ENCODE peak calls at places on chromosome 13, in eight cellular contexts. I is left lung, J is psoas muscle, O is heart left ventricle, T is colonic mucosa, Y is fibroblast of lung, M is A549, A is lower lobe of right lung. S is an unnamed sample. For H3K9me3, the result is how much of the 10 kb centered on the place peaks cover.

GRCh38 chr13:33235078-33235477 is 50.5 kb downstream of the STARD13 start:
- DNase-seq in I (no peak), J (no peak), O (no peak), T (no peak), Y (peak), M (no peak), A (no peak), S (no peak)

GRCh38 chr13:66543780-66544179 is 686.4 kb downstream of the PCDH9 start:
- DNase-seq in I (no peak), J (no peak), O (no peak), T (no peak), Y (no peak), M (peak), A (no peak), S (no peak)

GRCh38 chr13:106099765-106100164 is 435.7 kb downstream of the EFNB2 start:
- DNase-seq in I (no peak), J (no peak), O (no peak), T (peak), Y (no peak), M (no peak), A (no peak), S (no peak)

GRCh38 chr13:49374585-49375290 is 69.1 kb downstream of the CAB39L start:
- DNase-seq in I (no peak), J (no peak), O (no peak), T (no peak), Y (peak), M (peak), A (no peak), S (no peak)

GRCh38 chr13:32385369-32385768 is 42.6 kb downstream of the N4BP2L1 start:
- DNase-seq in I (no peak), J (no peak), O (no peak), T (no peak), Y (no peak), M (no peak), A (no peak), S (no peak)

GRCh38 chr13:35765387-35765786 is 288.9 kb upstream of the MAB21L1 start:
- DNase-seq in I (no peak), J (no peak), O (no peak), T (no peak), Y (no peak), M (no peak), A (no peak), S (no peak)

GRCh38 chr13:34469212-34469983 is 472.7 kb upstream of the NBEA start:
- DNase-seq in I (no peak), J (no peak), O (no peak), T (no peak), Y (peak), M (peak), A (no peak), S (no peak)

GRCh38 chr13:51887441-51887840 is 25.7 kb downstream of the CCDC70 start:
- DNase-seq in I (no peak), J (no peak), O (no peak), T (no peak), Y (no peak), M (no peak), A (no peak), S (no peak)

GRCh38 chr13:65497265-65497664 is 1732.9 kb downstream of the PCDH9 start:
- DNase-seq in I (no peak), J (no peak), O (no peak), T (no peak), Y (no peak), M (peak), A (no peak), S (no peak)

GRCh38 chr13:112983428-112984196 is 14.6 kb downstream of the MCF2L start:
- DNase-seq in I (no peak), J (no peak), O (peak), T (peak), Y (no peak), M (no peak), A (no peak), S (no peak)

GRCh38 chr13:46846736-46847135 is 49.8 kb upstream of the ESD start:
- DNase-seq in I (no peak), J (no peak), O (no peak), T (no peak), Y (no peak), M (no peak), A (no peak), S (no peak)
- H3K9me3 ChIP-seq in I (under half), J (under half), O (under half), T (under half), Y (under half), M (under half), A (under half), S (under half)

GRCh38 chr13:110698689-110699088 is 7.2 kb downstream of the CARS2 start:
- DNase-seq in I (no peak), J (no peak), O (no peak), T (no peak), Y (no peak), M (no peak), A (no peak), S (no peak)
- TF ChIP-seq CTCF in I (no peak), J (no peak), O (no peak), T (no peak), Y (no peak), M (no peak), A (no peak), S (no peak)

GRCh38 chr13:29785978-29786377 is 64.4 kb downstream of the UBL3 start:
- DNase-seq in I (no peak), J (no peak), O (no peak), T (no peak), Y (no peak), M (no peak), A (no peak), S (no peak)

GRCh38 chr13:29786698-29787097 is 63.7 kb downstream of the UBL3 start:
- DNase-seq in I (no peak), J (no peak), O (no peak), T (no peak), Y (no peak), M (no peak), A (no peak), S (no peak)

DNA sequence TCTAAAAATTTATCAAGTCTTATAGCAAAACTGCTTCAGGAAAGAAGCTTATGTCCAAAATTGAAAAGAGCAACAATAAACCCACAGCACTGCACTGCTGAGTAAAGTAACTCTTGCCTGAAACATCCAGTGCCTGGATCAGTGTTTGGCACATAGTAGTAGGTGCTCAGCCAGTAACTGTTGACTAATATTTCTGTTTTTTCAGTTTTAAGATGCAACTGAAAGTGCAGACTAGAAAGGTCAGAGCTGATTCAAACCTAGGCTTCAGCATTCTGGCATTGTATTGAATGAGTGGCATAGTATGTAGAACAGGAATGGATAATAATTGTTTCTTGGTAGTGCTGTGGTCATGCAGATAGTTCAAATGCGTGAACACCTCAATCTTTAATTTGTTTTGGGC is 67.6 kb downstream of the UBL3 start:
- DNase-seq in I (no peak), J (no peak), O (no peak), T (no peak), Y (no peak), M (no peak), A (no peak), S (no peak)
- H3K9me3 ChIP-seq in I (under half), J (under half), O (under half), T (under half), Y (under half), M (under half), A (under half), S (under half)

GRCh38 chr13:46747031-46747820 is 49.7 kb downstream of the ESD start:
- DNase-seq in I (no peak), J (no peak), O (no peak), T (no peak), Y (no peak), M (no peak), A (no peak), S (no peak)
- TF ChIP-seq CTCF in I (no peak), J (no peak), O (no peak), T (no peak), Y (no peak), M (no peak), A (no peak), S (no peak)

DNA sequence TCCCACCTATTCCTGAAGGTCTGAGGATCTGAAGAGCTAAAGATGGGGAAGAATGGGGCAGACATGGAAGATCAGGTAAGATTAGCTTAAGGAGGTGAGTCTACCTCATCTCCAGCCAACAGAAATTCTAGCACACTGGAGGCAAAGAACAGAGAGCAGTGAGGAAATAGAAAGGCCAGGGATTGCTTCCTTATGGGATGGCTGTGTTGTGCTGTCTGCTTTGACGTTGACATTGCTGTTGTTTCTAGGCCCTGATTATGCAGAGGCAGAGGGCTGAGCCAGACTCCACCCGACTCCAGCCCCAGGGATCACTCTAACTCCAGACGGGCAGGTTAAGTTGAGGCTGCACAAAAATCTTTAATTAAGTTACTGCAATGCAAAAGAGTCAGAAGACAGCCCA is 24.1 kb downstream of the CRYL1 start:
- DNase-seq in I (no peak), J (no peak), O (no peak), T (no peak), Y (no peak), M (no peak), A (no peak), S (no peak)
- H3K9me3 ChIP-seq in I (under half), J (under half), O (under half), T (under half), Y (under half), M (under half), A (under half), S (under half)

GRCh38 chr13:99566125-99567083 is 65.1 kb downstream of the TM9SF2 start:
- DNase-seq in I (no peak), J (no peak), O (no peak), T (no peak), Y (no peak), M (no peak), A (no peak), S (no peak)
- TF ChIP-seq CTCF in I (no peak), J (no peak), O (no peak), T (no peak), Y (no peak), M (no peak), A (no peak), S (no peak)

GRCh38 chr13:55627221-55627620 is 1513.5 kb upstream of the PRR20A start:
- DNase-seq in I (no peak), J (no peak), O (no peak), T (no peak), Y (no peak), M (no peak), A (no peak), S (no peak)

GRCh38 chr13:55632402-55632801 is 1508.3 kb upstream of the PRR20A start:
- DNase-seq in I (no peak), J (no peak), O (no peak), T (no peak), Y (no peak), M (no peak), A (no peak), S (no peak)
- H3K9me3 ChIP-seq in I (under half), J (under half), O (under half), T (under half), Y (under half), M (under half), A (under half), S (under half)

GRCh38 chr13:79338343-79338742 is 67.7 kb downstream of the RBM26 start:
- DNase-seq in I (no peak), J (no peak), O (no peak), T (no peak), Y (no peak), M (no peak), A (no peak), S (no peak)

GRCh38 chr13:79336971-79337370 is 69.1 kb downstream of the RBM26 start:
- DNase-seq in I (no peak), J (no peak), O (no peak), T (no peak), Y (no peak), M (no peak), A (no peak), S (no peak)

GRCh38 chr13:79341202-79341601 is 64.9 kb downstream of the RBM26 start:
- DNase-seq in I (no peak), J (no peak), O (no peak), T (no peak), Y (no peak), M (no peak), A (no peak), S (no peak)

GRCh38 chr13:79346300-79346914 is 59.6 kb downstream of the RBM26 start:
- DNase-seq in I (no peak), J (no peak), O (no peak), T (no peak), Y (no peak), M (no peak), A (no peak), S (no peak)

GRCh38 chr13:79340490-79340889 is 65.6 kb downstream of the RBM26 start:
- DNase-seq in I (no peak), J (no peak), O (no peak), T (no peak), Y (peak), M (no peak), A (no peak), S (no peak)
- TF ChIP-seq CTCF in I (no peak), J (no peak), O (no peak), T (no peak), Y (no peak), M (no peak), A (no peak), S (no peak)

GRCh38 chr13:19150712-19151228 is 30.9 kb downstream of the TUBA3C start:
- DNase-seq in I (no peak), J (peak), O (peak), T (no peak), Y (no peak), M (no peak), A (no peak), S (no peak)
- H3K9me3 ChIP-seq in I (under half), J (under half), O (under half), T (under half), Y (under half), M (under half), A (under half), S (under half)

GRCh38 chr13:28819046-28819747 is 942 bp upstream of the MTUS2 start:
- DNase-seq in I (no peak), J (no peak), O (peak), T (no peak), Y (peak), M (peak), A (no peak), S (no peak)
- TF ChIP-seq CTCF in I (no peak), J (no peak), O (no peak), T (no peak), Y (no peak), M (no peak), A (no peak), S (no peak)